ENCODE peak calls at places on chromosomes 12 and 14, in eight cellular contexts. Y is stimulated activated CD4-positive, alpha-beta T cell treated with anti-CD3 and anti-CD28 coated beads, Interleukin-4, amount 100 ng/mL, for 48 hours; O is activated naive CD8-positive, alpha-beta T cell treated with anti-CD3 and anti-CD28 coated beads, Interleukin-2, amount 50 U/mL, for 16 hours; V is HTR-8/SVneo; F is GM12864; Q is BJ; C is myocyte; R is SW 1271. J is an unnamed sample.

GRCh38 chr12:31105668-31106067 is 32.0 kb downstream of the DDX11 start:
- DNase-seq in O (no peak), Q (no peak), F (no peak), Y (no peak), V (no peak), R (no peak), C (no peak), J (no peak)

GRCh38 chr12:26156996-26157395 is 32.2 kb upstream of the BHLHE41 start:
- DNase-seq in V (no peak), O (no peak), C (no peak), R (no peak), Y (no peak), Q (no peak), F (no peak), J (no peak)

GRCh38 chr12:52189376-52190174 is 2.2 kb downstream of the KRT80 start:
- DNase-seq in O (no peak), R (no peak), C (peak; percentile 74), Y (no peak), F (no peak), V (peak; percentile 38), Q (no peak), J (no peak)

GRCh38 chr14:104094056-104094708 is 8.7 kb downstream of the ASPG start:
- DNase-seq in R (no peak), O (no peak), Q (no peak), V (no peak), C (no peak), F (no peak), Y (no peak), J (no peak)

GRCh38 chr12:54004841-54005530 is 3.8 kb upstream of the HOXC8 start:
- DNase-seq in C (peak; percentile 74), Y (no peak), O (no peak), Q (no peak), F (no peak), R (no peak), V (no peak), J (no peak)

GRCh38 chr12:89893972-89894706 is 185.5 kb upstream of the ATP2B1 start:
- DNase-seq in V (peak; percentile 17), R (no peak), Y (no peak), Q (peak; percentile 20), F (no peak), O (no peak), C (peak; percentile 24), J (no peak)

GRCh38 chr14:35549551-35549950 is 15.6 kb downstream of the INSM2 start:
- DNase-seq in O (no peak), R (no peak), Q (no peak), V (no peak), F (no peak), Y (no peak), C (no peak), J (no peak)

GRCh38 chr14:66645716-66646115 is 137.8 kb downstream of the GPHN start:
- DNase-seq in F (no peak), O (no peak), Y (no peak), C (no peak), Q (no peak), R (no peak), V (peak; percentile 71), J (no peak)

GRCh38 chr12:4454315-4454860 is 8.8 kb upstream of the FGF6 start:
- DNase-seq in V (no peak), F (no peak), C (no peak), Q (no peak), Y (no peak), O (no peak), R (no peak), J (no peak)

GRCh38 chr12:43758247-43758727 is 303 bp downstream of the PUS7L start:
- DNase-seq in V (peak; percentile 22), R (no peak), O (no peak), Y (peak; percentile 9), Q (no peak), C (no peak), F (peak; percentile 10), J (no peak)

GRCh38 chr14:95345032-95345431 is 25.3 kb upstream of the CLMN start:
- DNase-seq in F (no peak), Y (no peak), V (no peak), R (no peak), O (no peak), Q (no peak), C (no peak), J (no peak)

GRCh38 chr12:113239811-113240331 is 18.6 kb downstream of the TPCN1 start:
- DNase-seq in Y (no peak), R (no peak), C (no peak), F (no peak), O (no peak), Q (no peak), V (no peak), J (no peak)

GRCh38 chr12:101959607-101960006 is 82.2 kb downstream of the DRAM1 start:
- DNase-seq in C (no peak), Y (no peak), O (no peak), R (no peak), V (no peak), F (no peak), Q (no peak), J (no peak)

GRCh38 chr12:15613981-15614380 is 175.2 kb downstream of the EPS8 start:
- DNase-seq in C (no peak), Y (no peak), R (no peak), O (no peak), V (no peak), F (no peak), Q (no peak), J (no peak)

J was measured in T1000.